ENCODE peak calls at places on chromosomes 7 and 10, in four cellular contexts. X is activated CD4-positive, alpha-beta memory T cell treated with anti-CD3 and anti-CD28 coated beads for 36 hours; E is stimulated activated naive B cell treated with anti-CD40 and anti-IgM and Interleukin-4, amounts not matched to agents 10 μg/mL and 1 μg/mL and 100 μg/mL, for 72 hours; S is left lung. Y is an unnamed sample.

GRCh38 chr7:120733143-120733542 is 124.8 kb downstream of the TSPAN12 start:
- DNase-seq in X (no peak), E (no peak), S (no peak), Y (no peak)

GRCh38 chr10:78343266-78343665 is 309.6 kb downstream of the RPS24 start:
- DNase-seq in X (no peak), E (no peak), S (no peak), Y (no peak)

GRCh38 chr10:133274751-133275682 is 1.7 kb downstream of the ADAM8 start:
- DNase-seq in S (peak), E (peak), X (peak), Y (peak)

GRCh38 chr10:101672536-101672935 is 22.4 kb downstream of the FBXW4 start:
- DNase-seq in E (no peak), S (no peak), X (no peak), Y (peak)

GRCh38 chr7:91692800-91693199 is 187.7 kb downstream of the MTERF1 start:
- DNase-seq in S (no peak), X (no peak), E (no peak), Y (no peak)

GRCh38 chr10:33365871-33366411 is 31.5 kb upstream of the NRP1 start:
- DNase-seq in X (peak), S (no peak), E (no peak), Y (no peak)

GRCh38 chr10:133444342-133445267 is 9.1 kb upstream of the SCART1 start:
- DNase-seq in X (no peak), E (no peak), S (peak), Y (no peak)

GRCh38 chr10:122487231-122487765 is 25.9 kb downstream of the HTRA1 start:
- DNase-seq in E (no peak), S (no peak), X (no peak), Y (no peak)

GRCh38 chr10:101050206-101051069 is 11.4 kb upstream of the KAZALD1 start:
- DNase-seq in X (peak), E (peak), S (peak), Y (peak)

Y was measured in lower lobe of right lung.